ENCODE peak calls at places on chromosomes 3 and 15, in nine cellular contexts. T is lung; C is esophagus squamous epithelium; K is left ventricle myocardium inferior; D is lower lobe of right lung; V is kidney; Q is CD4-positive, CD25-positive, alpha-beta regulatory T cell; I is transverse colon; J is endodermal cell. X is an unnamed sample. For H3K36me3 and H3K4me1, the result is how much of the 10 kb centered on the place peaks cover.

GRCh38 chr15:52308446-52309153 is 13.0 kb upstream of the MYO5C start:
- DNase-seq in J (no peak), I (no peak), D (no peak), V (no peak), C (no peak), K (no peak), T (no peak), Q (no peak), X (no peak)

GRCh38 chr3:16761576-16761975 is 123.2 kb upstream of the PLCL2 start:
- DNase-seq in D (no peak), K (no peak), V (no peak), T (no peak), C (no peak), J (no peak), Q (no peak), I (no peak), X (no peak)

GRCh38 chr3:120173056-120173675 is 78.9 kb upstream of the GSK3B start:
- DNase-seq in K (no peak), J (no peak), C (no peak), T (no peak), V (no peak), Q (no peak), D (no peak), I (no peak), X (no peak)

GRCh38 chr15:100732359-100733055 is 130.1 kb downstream of the ASB7 start:
- DNase-seq in V (no peak), T (no peak), J (no peak), C (no peak), K (no peak), I (no peak), D (no peak), Q (no peak), X (peak)

GRCh38 chr3:16604887-16605602 is at the start of gene DAZL:
- DNase-seq in D (no peak), Q (no peak), C (no peak), K (no peak), J (no peak), I (no peak), V (peak), T (no peak), X (no peak)

GRCh38 chr15:70259030-70259424 is 161.3 kb upstream of the TLE3 start:
- DNase-seq in K (peak), C (no peak), D (peak), T (peak), J (no peak), V (peak), Q (peak), I (peak), X (peak)

GRCh38 chr3:169954142-169954756 is 12.4 kb upstream of the SEC62 start:
- DNase-seq in C (no peak), J (no peak), I (no peak), V (no peak), Q (no peak), T (no peak), K (no peak), D (no peak), X (no peak)

GRCh38 chr15:66214236-66214635 is 39.3 kb downstream of the MEGF11 start:
- DNase-seq in J (no peak), T (no peak), Q (no peak), I (no peak), D (no peak), C (no peak), K (no peak), V (no peak), X (no peak)

GRCh38 chr3:42071720-42072582 is 19.2 kb upstream of the TRAK1 start:
- DNase-seq in I (peak), V (peak), Q (no peak), C (no peak), K (peak), T (peak), J (peak), D (peak), X (peak)

GRCh38 chr3:24047513-24047912 is 102.4 kb downstream of the NR1D2 start:
- DNase-seq in I (no peak), Q (no peak), C (no peak), T (no peak), K (no peak), J (no peak), D (no peak), V (no peak), X (no peak)

GRCh38 chr3:45904931-45905330 is 18.6 kb downstream of the CCR9 start:
- DNase-seq in K (no peak), T (no peak), I (no peak), J (no peak), V (no peak), Q (no peak), D (no peak), C (no peak), X (no peak)

GRCh38 chr15:78390823-78391222 is 47.2 kb upstream of the IREB2 start:
- DNase-seq in I (no peak), Q (no peak), K (no peak), J (no peak), T (no peak), C (no peak), D (no peak), V (no peak), X (no peak)

GRCh38 chr15:75347222-75348033 is 589 bp downstream of the NEIL1 start:
- DNase-seq in Q (peak), I (peak), D (peak), J (peak), V (peak), C (peak), K (peak), T (peak), X (peak)

GRCh38 chr3:47603332-47603731 is 24.7 kb upstream of the CSPG5 start:
- DNase-seq in I (no peak), T (no peak), K (no peak), Q (no peak), D (no peak), V (no peak), C (no peak), J (no peak), X (no peak)

GRCh38 chr3:115698851-115699535 is 75.7 kb downstream of the GAP43 start:
- DNase-seq in I (no peak), C (no peak), Q (no peak), D (no peak), T (no peak), V (no peak), J (peak), K (no peak), X (no peak)

GRCh38 chr3:55017876-55018275 is 90.0 kb upstream of the LRTM1 start:
- DNase-seq in K (no peak), D (no peak), V (no peak), Q (no peak), J (no peak), T (no peak), C (no peak), I (no peak), X (no peak)

GRCh38 chr15:65249641-65250040 is 37.0 kb downstream of the PARP16 start:
- DNase-seq in K (no peak), J (no peak), T (no peak), C (no peak), D (no peak), V (no peak), I (no peak), Q (no peak), X (no peak)

GRCh38 chr3:105869982-105870381 is 1.2 kb upstream of the CBLB start:
- DNase-seq in I (no peak), Q (no peak), K (no peak), C (no peak), T (no peak), V (no peak), J (no peak), D (no peak), X (peak)

GRCh38 chr3:16313955-16314645 is 49.1 kb downstream of the OXNAD1 start:
- DNase-seq in K (no peak), T (no peak), D (no peak), C (no peak), Q (no peak), V (no peak), I (no peak), J (no peak), X (no peak)

GRCh38 chr3:23723930-23724329 is 81.8 kb upstream of the UBE2E1 start:
- DNase-seq in K (no peak), Q (no peak), I (no peak), V (no peak), J (no peak), D (no peak), C (no peak), T (no peak), X (no peak)

GRCh38 chr15:45166792-45167630 is 20.8 kb downstream of the SHF start:
- DNase-seq in Q (peak), K (peak), T (peak), I (peak), V (peak), C (peak), J (peak), D (peak), X (peak)

GRCh38 chr15:58441376-58442070 is 9.7 kb downstream of the LIPC start:
- DNase-seq in K (no peak), I (no peak), V (no peak), D (no peak), J (no peak), T (no peak), Q (no peak), C (no peak), X (peak)

GRCh38 chr3:100042144-100042543 is 72.2 kb downstream of the FILIP1L start:
- DNase-seq in K (no peak), J (no peak), I (no peak), T (no peak), V (no peak), Q (no peak), D (no peak), C (no peak), X (peak)

GRCh38 chr3:127694467-127695215 is 21.9 kb downstream of the ABTB1 start:
- DNase-seq in D (peak), K (peak), C (no peak), V (peak), Q (peak), T (no peak), J (peak), I (peak), X (peak)

GRCh38 chr3:100402150-100402706 is 889 bp downstream of the LNP1 start:
- DNase-seq in I (no peak), V (no peak), T (no peak), Q (no peak), D (no peak), C (no peak), K (no peak), J (no peak), X (no peak)

GRCh38 chr3:57559526-57559925 is 3.5 kb downstream of the PDE12 start:
- DNase-seq in Q (no peak), D (no peak), T (no peak), I (no peak), J (no peak), K (no peak), V (no peak), C (no peak), X (no peak)

GRCh38 chr3:195102609-195103467 is 168.1 kb downstream of the XXYLT1 start:
- DNase-seq in T (no peak), V (peak), C (no peak), K (no peak), Q (no peak), D (no peak), J (no peak), I (peak), X (peak)

GRCh38 chr15:38705421-38706219 is 141.0 kb upstream of the RASGRP1 start:
- DNase-seq in J (no peak), T (no peak), Q (no peak), D (no peak), K (no peak), V (no peak), C (no peak), I (no peak), X (no peak)

GRCh38 chr3:160756907-160757623 is 1.0 kb downstream of the PPM1L start:
- DNase-seq in T (no peak), J (peak), Q (no peak), V (peak), C (no peak), K (peak), I (peak), D (no peak), X (peak)

GRCh38 chr3:73601476-73601875 is 23.3 kb downstream of the PDZRN3 start:
- DNase-seq in T (no peak), I (no peak), V (no peak), D (no peak), K (no peak), Q (no peak), J (no peak), C (no peak), X (no peak)

GRCh38 chr3:41045491-41045890 is 153.8 kb upstream of the CTNNB1 start:
- DNase-seq in J (peak), C (no peak), K (no peak), T (no peak), D (no peak), V (no peak), Q (no peak), I (no peak), X (no peak)

GRCh38 chr3:47890037-47890831 is 87.3 kb downstream of the DHX30 start:
- DNase-seq in T (no peak), I (no peak), K (no peak), V (no peak), J (no peak), C (no peak), Q (no peak), D (no peak), X (no peak)

GRCh38 chr15:42108189-42108588 is 13.8 kb upstream of the PLA2G4D start:
- DNase-seq in V (no peak), C (no peak), I (no peak), Q (no peak), D (no peak), K (no peak), T (no peak), J (no peak), X (no peak)

GRCh38 chr15:65115542-65115941 is 542 bp upstream of the UBAP1L start:
- DNase-seq in K (no peak), D (no peak), C (no peak), Q (no peak), T (no peak), J (no peak), V (no peak), I (no peak), X (no peak)

GRCh38 chr15:99702895-99703602 is 30.2 kb downstream of the LYSMD4 start:
- DNase-seq in C (no peak), J (no peak), D (no peak), Q (no peak), K (no peak), T (no peak), V (no peak), I (no peak), X (no peak)

GRCh38 chr3:27596334-27596841 is 112.2 kb upstream of the SLC4A7 start:
- DNase-seq in D (no peak), I (no peak), T (no peak), V (no peak), J (no peak), Q (no peak), C (no peak), K (no peak), X (no peak)

GRCh38 chr3:183266454-183266853 is 13.4 kb downstream of the B3GNT5 start:
- DNase-seq in C (no peak), I (no peak), J (no peak), V (no peak), K (no peak), T (no peak), Q (no peak), D (no peak), X (no peak)

DNA sequence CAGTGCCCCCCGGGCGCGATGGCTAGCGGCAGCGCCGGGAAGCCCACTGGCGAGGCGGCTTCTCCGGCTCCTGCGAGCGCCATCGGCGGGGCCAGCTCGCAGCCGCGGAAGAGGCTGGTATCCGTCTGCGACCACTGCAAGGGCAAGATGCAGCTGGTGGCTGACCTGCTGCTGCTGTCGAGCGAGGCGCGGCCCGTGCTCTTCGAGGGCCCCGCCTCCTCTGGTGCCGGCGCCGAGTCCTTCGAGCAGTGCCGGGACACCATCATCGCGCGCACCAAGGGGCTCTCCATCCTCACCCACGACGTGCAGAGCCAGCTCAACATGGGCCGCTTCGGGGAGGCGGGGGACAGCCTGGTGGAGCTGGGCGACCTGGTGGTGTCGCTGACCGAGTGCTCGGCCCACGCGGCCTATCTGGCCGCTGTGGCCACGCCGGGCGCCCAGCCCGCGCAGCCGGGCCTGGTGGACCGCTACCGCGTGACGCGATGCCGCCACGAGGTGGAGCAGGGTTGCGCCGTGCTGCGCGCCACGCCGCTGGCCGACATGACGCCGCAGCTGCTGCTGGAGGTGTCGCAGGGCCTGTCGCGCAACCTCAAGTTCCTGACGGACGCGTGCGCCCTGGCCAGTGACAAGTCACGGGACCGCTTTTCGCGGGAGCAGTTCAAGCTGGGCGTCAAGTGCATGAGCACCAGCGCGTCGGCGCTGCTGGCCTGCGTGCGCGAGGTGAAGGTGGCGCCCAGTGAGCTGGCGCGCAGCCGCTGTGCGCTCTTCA is 1.7 kb downstream of the TLNRD1 start:
- DNase-seq in D (peak), C (no peak), J (peak), I (peak), K (peak), T (no peak), Q (no peak), V (peak), X (peak)
- H3K27ac ChIP-seq in D (peak), C (peak), J (no peak), I (peak), K (peak), T (peak), Q (peak), V (peak), X (peak)

DNA sequence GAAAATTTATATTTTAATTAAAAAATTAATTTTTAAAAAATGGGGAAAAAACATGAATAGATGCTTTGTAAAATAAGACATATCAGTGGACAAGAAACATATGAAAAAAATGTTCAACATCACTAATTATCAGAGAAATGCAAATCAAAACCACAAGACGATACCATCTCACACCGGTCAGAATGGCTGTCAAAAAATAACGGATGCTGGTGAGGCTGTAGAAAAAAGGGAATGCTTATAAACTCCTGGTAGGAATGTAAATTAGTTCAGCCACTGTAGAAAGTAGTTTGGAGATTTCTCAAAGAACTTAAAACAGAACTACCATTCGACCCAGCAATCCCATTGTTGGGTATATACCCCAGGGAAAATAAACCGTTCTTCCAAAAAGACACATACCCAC is 93.8 kb downstream of the XRN1 start:
- DNase-seq in C (no peak), V (no peak), K (no peak), D (no peak), T (no peak), Q (no peak), I (no peak), J (no peak), X (no peak)
- H3K36me3 ChIP-seq in C (under half), V (under half), K (half or more), D (half or more), T (under half), Q (half or more), I (under half), J (half or more), X (under half)

GRCh38 chr3:126490619-126491018 is 14.9 kb upstream of the ZXDC start:
- DNase-seq in T (no peak), V (peak), Q (no peak), J (peak), D (no peak), I (no peak), K (no peak), C (no peak), X (no peak)

GRCh38 chr3:126488205-126488604 is 12.5 kb upstream of the ZXDC start:
- DNase-seq in T (no peak), I (no peak), C (no peak), Q (no peak), K (no peak), D (peak), V (peak), J (peak), X (no peak)

GRCh38 chr3:126491221-126492013 is 15.7 kb upstream of the ZXDC start:
- DNase-seq in I (no peak), V (peak), D (peak), Q (no peak), K (no peak), J (no peak), T (no peak), C (no peak), X (no peak)

GRCh38 chr3:126487151-126487771 is 11.6 kb upstream of the ZXDC start:
- DNase-seq in I (no peak), Q (no peak), D (peak), V (peak), C (no peak), K (no peak), T (no peak), J (peak), X (no peak)

DNA sequence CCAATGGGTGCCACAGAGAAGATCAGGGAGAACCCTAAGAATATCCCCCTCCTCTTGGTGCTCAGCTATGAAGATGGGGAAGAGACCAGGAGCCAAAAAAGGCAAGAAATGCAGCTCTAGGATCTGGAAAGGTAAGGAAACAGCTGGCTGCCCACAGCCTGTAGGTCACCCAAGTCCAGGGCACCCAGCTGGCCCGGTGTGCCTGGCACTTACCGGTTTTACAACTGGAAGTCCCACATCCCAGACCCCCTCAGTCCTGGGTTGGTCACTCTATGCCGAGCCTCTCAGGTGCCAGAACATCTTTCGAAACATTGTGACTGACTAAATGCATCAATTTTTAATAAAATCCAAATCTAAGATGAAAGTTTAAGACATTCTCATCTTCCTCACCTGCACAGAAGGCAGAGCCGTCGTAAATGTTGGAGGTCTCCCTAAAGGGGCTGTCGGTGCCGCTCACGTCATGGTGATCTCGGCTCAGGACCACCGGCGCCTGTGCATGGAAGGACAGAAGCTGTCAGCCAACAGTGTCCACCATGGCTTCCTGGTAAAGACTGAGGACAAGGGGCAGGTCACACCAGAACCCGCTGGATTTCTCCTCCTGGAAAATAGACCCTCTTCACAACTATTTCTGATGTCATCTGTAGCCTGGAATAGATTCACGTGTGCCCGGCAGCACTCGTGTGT is 13.3 kb upstream of the ZXDC start:
- DNase-seq in J (no peak), I (no peak), D (no peak), T (no peak), Q (no peak), C (no peak), K (no peak), V (peak), X (no peak)
- H3K4me1 ChIP-seq in J (under half), I (under half), D (under half), T (under half), Q (under half), C (under half), K (under half), V (under half), X (under half)

GRCh38 chr15:63066302-63066701 is 23.8 kb downstream of the TPM1 start:
- DNase-seq in D (no peak), I (no peak), Q (no peak), K (no peak), J (peak), C (no peak), T (no peak), V (no peak), X (no peak)
- H3K27ac ChIP-seq in D (no peak), I (peak), Q (no peak), K (peak), J (no peak), C (no peak), T (no peak), V (no peak), X (no peak)

DNA sequence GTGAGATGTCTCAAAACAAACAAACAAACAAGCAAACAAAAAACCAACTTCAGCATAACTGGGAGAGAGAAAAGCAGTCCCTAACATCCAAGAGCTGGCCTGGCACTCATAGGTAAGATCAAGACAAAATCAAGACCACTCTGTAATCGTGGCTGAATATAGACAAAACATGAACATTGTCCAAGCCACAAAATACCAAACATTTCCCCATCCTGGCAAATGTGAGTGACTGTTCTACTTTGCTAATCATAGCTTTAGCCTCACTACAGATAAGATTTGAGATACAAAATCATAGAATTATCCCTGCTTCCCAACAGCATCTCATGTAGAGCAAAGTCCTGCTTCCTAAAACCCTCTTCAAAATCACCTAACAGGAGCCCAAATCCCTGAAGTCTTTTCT is 116.7 kb upstream of the PRTG start:
- DNase-seq in K (no peak), J (no peak), C (no peak), Q (no peak), T (no peak), V (no peak), I (no peak), D (no peak), X (no peak)
- H3K36me3 ChIP-seq in K (half or more), J (under half), C (under half), Q (under half), T (under half), V (under half), I (under half), D (under half), X (under half)

GRCh38 chr3:66427951-66428350 is 72.9 kb downstream of the LRIG1 start:
- DNase-seq in V (no peak), T (no peak), C (no peak), Q (no peak), I (no peak), K (no peak), J (no peak), D (no peak), X (no peak)
- H3K4me1 ChIP-seq in V (under half), T (under half), C (under half), Q (under half), I (half or more), K (half or more), J (under half), D (under half), X (under half)